ENCODE peak calls at places on chromosomes 1 and 21, in nine cellular contexts. One of them, this sample, is unnamed.
A peak's percentile ranks its signal among the peaks of the same experiment; 100 is the strongest.

GRCh38 chr1:87226341-87226760 is 102.3 kb upstream of the LMO4 start:
- DNase-seq in HS-5: peak; percentile 99
- DNase-seq in AG08396: peak; percentile 88
- DNase-seq in SJSA1: peak; percentile 97
- DNase-seq in GM18507: no peak
- DNase-seq in HuH-7: peak; percentile 10
- DNase-seq in NCI-H2171: no peak
- DNase-seq in heart right ventricle: peak; percentile 47
- DNase-seq in AG09319: peak; percentile 86
- DNase-seq in this sample: peak; percentile 82

GRCh38 chr1:178134061-178134460 is 40.2 kb downstream of the RASAL2 start:
- DNase-seq in HS-5: peak; percentile 35
- DNase-seq in AG08396: peak; percentile 25
- DNase-seq in SJSA1: no peak
- DNase-seq in GM18507: no peak
- DNase-seq in HuH-7: no peak
- DNase-seq in NCI-H2171: no peak
- DNase-seq in heart right ventricle: peak; percentile 69
- DNase-seq in AG09319: no peak
- DNase-seq in this sample: no peak

GRCh38 chr1:51642739-51643142 is 25.8 kb downstream of the OSBPL9 start:
- DNase-seq in HS-5: peak; percentile 66
- DNase-seq in AG08396: peak; percentile 36
- DNase-seq in SJSA1: peak; percentile 77
- DNase-seq in GM18507: no peak
- DNase-seq in HuH-7: no peak
- DNase-seq in NCI-H2171: no peak
- DNase-seq in heart right ventricle: peak; percentile 28
- DNase-seq in AG09319: peak; percentile 83
- DNase-seq in this sample: no peak

GRCh38 chr1:208933984-208934525 is 649.5 kb upstream of the CAMK1G start:
- DNase-seq in HS-5: no peak
- DNase-seq in AG08396: no peak
- DNase-seq in SJSA1: no peak
- DNase-seq in GM18507: no peak
- DNase-seq in HuH-7: no peak
- DNase-seq in NCI-H2171: no peak
- DNase-seq in heart right ventricle: no peak
- DNase-seq in AG09319: no peak
- DNase-seq in this sample: no peak

GRCh38 chr1:155932487-155932886 is 1.7 kb downstream of the KHDC4 start:
- DNase-seq in HS-5: no peak
- DNase-seq in AG08396: no peak
- DNase-seq in SJSA1: no peak
- DNase-seq in GM18507: no peak
- DNase-seq in HuH-7: no peak
- DNase-seq in NCI-H2171: no peak
- DNase-seq in heart right ventricle: no peak
- DNase-seq in AG09319: no peak
- DNase-seq in this sample: peak; percentile 4

GRCh38 chr1:36342426-36343185 is 19.2 kb upstream of the EVA1B start:
- DNase-seq in HS-5: peak; percentile 69
- DNase-seq in AG08396: peak; percentile 78
- DNase-seq in SJSA1: peak; percentile 83
- DNase-seq in GM18507: no peak
- DNase-seq in HuH-7: peak; percentile 53
- DNase-seq in NCI-H2171: peak; percentile 26
- DNase-seq in heart right ventricle: peak; percentile 39
- DNase-seq in AG09319: no peak
- DNase-seq in this sample: no peak

GRCh38 chr1:168259567-168259966 is 21.1 kb upstream of the TBX19 start:
- DNase-seq in HS-5: no peak
- DNase-seq in AG08396: no peak
- DNase-seq in SJSA1: no peak
- DNase-seq in GM18507: no peak
- DNase-seq in HuH-7: no peak
- DNase-seq in NCI-H2171: no peak
- DNase-seq in heart right ventricle: no peak
- DNase-seq in AG09319: no peak
- DNase-seq in this sample: no peak

GRCh38 chr1:58823481-58824010 is 39.7 kb upstream of the JUN start:
- DNase-seq in HS-5: peak; percentile 90
- DNase-seq in AG08396: peak; percentile 63
- DNase-seq in SJSA1: peak; percentile 57
- DNase-seq in GM18507: no peak
- DNase-seq in HuH-7: no peak
- DNase-seq in NCI-H2171: no peak
- DNase-seq in heart right ventricle: no peak
- DNase-seq in AG09319: no peak
- DNase-seq in this sample: no peak

GRCh38 chr1:43861985-43862735 is 71.4 kb upstream of the ARTN start:
- DNase-seq in HS-5: no peak
- DNase-seq in AG08396: no peak
- DNase-seq in SJSA1: no peak
- DNase-seq in GM18507: no peak
- DNase-seq in HuH-7: no peak
- DNase-seq in NCI-H2171: no peak
- DNase-seq in heart right ventricle: no peak
- DNase-seq in AG09319: no peak
- DNase-seq in this sample: no peak

GRCh38 chr1:41245659-41246058 is 3.6 kb upstream of the SCMH1 start:
- DNase-seq in HS-5: no peak
- DNase-seq in AG08396: no peak
- DNase-seq in SJSA1: peak; percentile 11
- DNase-seq in GM18507: no peak
- DNase-seq in HuH-7: no peak
- DNase-seq in NCI-H2171: no peak
- DNase-seq in heart right ventricle: no peak
- DNase-seq in AG09319: no peak
- DNase-seq in this sample: no peak

GRCh38 chr1:55321947-55322346 is 106.8 kb upstream of the USP24 start:
- DNase-seq in HS-5: no peak
- DNase-seq in AG08396: peak; percentile 34
- DNase-seq in SJSA1: peak; percentile 75
- DNase-seq in GM18507: no peak
- DNase-seq in HuH-7: no peak
- DNase-seq in NCI-H2171: peak; percentile 13
- DNase-seq in heart right ventricle: no peak
- DNase-seq in AG09319: peak; percentile 48
- DNase-seq in this sample: no peak

GRCh38 chr1:96365596-96365995 is 356.0 kb upstream of the PTBP2 start:
- DNase-seq in HS-5: no peak
- DNase-seq in AG08396: no peak
- DNase-seq in SJSA1: no peak
- DNase-seq in GM18507: no peak
- DNase-seq in HuH-7: no peak
- DNase-seq in NCI-H2171: no peak
- DNase-seq in heart right ventricle: no peak
- DNase-seq in AG09319: no peak
- DNase-seq in this sample: no peak

GRCh38 chr1:30700528-30701265 is 22.7 kb downstream of the MATN1 start:
- DNase-seq in HS-5: peak; percentile 66
- DNase-seq in AG08396: peak; percentile 79
- DNase-seq in SJSA1: peak; percentile 42
- DNase-seq in GM18507: no peak
- DNase-seq in HuH-7: no peak
- DNase-seq in NCI-H2171: no peak
- DNase-seq in heart right ventricle: no peak
- DNase-seq in AG09319: no peak
- DNase-seq in this sample: no peak

GRCh38 chr1:43329995-43330751 is 7.4 kb upstream of the MPL start:
- DNase-seq in HS-5: peak; percentile 58
- DNase-seq in AG08396: peak; percentile 66
- DNase-seq in SJSA1: peak; percentile 32
- DNase-seq in GM18507: peak; percentile 25
- DNase-seq in HuH-7: no peak
- DNase-seq in NCI-H2171: no peak
- DNase-seq in heart right ventricle: peak; percentile 83
- DNase-seq in AG09319: peak; percentile 41
- DNase-seq in this sample: no peak

GRCh38 chr1:14997646-14998276 is 155.8 kb upstream of the TMEM51 start:
- DNase-seq in HS-5: no peak
- DNase-seq in AG08396: no peak
- DNase-seq in SJSA1: peak; percentile 47
- DNase-seq in GM18507: no peak
- DNase-seq in HuH-7: no peak
- DNase-seq in NCI-H2171: no peak
- DNase-seq in heart right ventricle: no peak
- DNase-seq in AG09319: no peak
- DNase-seq in this sample: no peak

GRCh38 chr1:201958348-201958747 is 3.0 kb downstream of the TIMM17A start:
- DNase-seq in HS-5: no peak
- DNase-seq in AG08396: no peak
- DNase-seq in SJSA1: no peak
- DNase-seq in GM18507: no peak
- DNase-seq in HuH-7: no peak
- DNase-seq in NCI-H2171: no peak
- DNase-seq in heart right ventricle: no peak
- DNase-seq in AG09319: no peak
- DNase-seq in this sample: no peak

GRCh38 chr1:204074274-204075115 is 1.6 kb downstream of the SOX13 start:
- DNase-seq in HS-5: no peak
- DNase-seq in AG08396: peak; percentile 71
- DNase-seq in SJSA1: peak; percentile 68
- DNase-seq in GM18507: no peak
- DNase-seq in HuH-7: peak; percentile 67
- DNase-seq in NCI-H2171: peak; percentile 41
- DNase-seq in heart right ventricle: peak; percentile 83
- DNase-seq in AG09319: no peak
- DNase-seq in this sample: peak; percentile 76

GRCh38 chr1:219990782-219991510 is 55.4 kb downstream of the EPRS1 start:
- DNase-seq in HS-5: no peak
- DNase-seq in AG08396: peak; percentile 12
- DNase-seq in SJSA1: peak; percentile 34
- DNase-seq in GM18507: no peak
- DNase-seq in HuH-7: peak; percentile 18
- DNase-seq in NCI-H2171: peak; percentile 56
- DNase-seq in heart right ventricle: no peak
- DNase-seq in AG09319: no peak
- DNase-seq in this sample: no peak

GRCh38 chr1:81305997-81306452 is 494.7 kb upstream of the ADGRL2 start:
- DNase-seq in HS-5: no peak
- DNase-seq in AG08396: peak; percentile 29
- DNase-seq in SJSA1: peak; percentile 47
- DNase-seq in GM18507: no peak
- DNase-seq in HuH-7: peak; percentile 33
- DNase-seq in NCI-H2171: no peak
- DNase-seq in heart right ventricle: peak; percentile 24
- DNase-seq in AG09319: peak; percentile 34
- DNase-seq in this sample: no peak

GRCh38 chr1:172180886-172181285 is 239.6 kb upstream of the C1orf105 start:
- DNase-seq in HS-5: no peak
- DNase-seq in AG08396: peak; percentile 27
- DNase-seq in SJSA1: peak; percentile 67
- DNase-seq in GM18507: no peak
- DNase-seq in HuH-7: no peak
- DNase-seq in NCI-H2171: no peak
- DNase-seq in heart right ventricle: peak; percentile 55
- DNase-seq in AG09319: no peak
- DNase-seq in this sample: peak; percentile 49

GRCh38 chr1:230458509-230458908 is 32.4 kb upstream of the PGBD5 start:
- DNase-seq in HS-5: no peak
- DNase-seq in AG08396: no peak
- DNase-seq in SJSA1: no peak
- DNase-seq in GM18507: no peak
- DNase-seq in HuH-7: no peak
- DNase-seq in NCI-H2171: no peak
- DNase-seq in heart right ventricle: no peak
- DNase-seq in AG09319: no peak
- DNase-seq in this sample: no peak

GRCh38 chr1:11227106-11228077 is 35.0 kb downstream of the MTOR start:
- DNase-seq in HS-5: no peak
- DNase-seq in AG08396: no peak
- DNase-seq in SJSA1: no peak
- DNase-seq in GM18507: peak; percentile 20
- DNase-seq in HuH-7: no peak
- DNase-seq in NCI-H2171: no peak
- DNase-seq in heart right ventricle: no peak
- DNase-seq in AG09319: no peak
- DNase-seq in this sample: no peak

GRCh38 chr1:15525043-15525958 is 1.3 kb upstream of the CASP9 start:
- DNase-seq in HS-5: peak; percentile 91
- DNase-seq in AG08396: no peak
- DNase-seq in SJSA1: peak; percentile 51
- DNase-seq in GM18507: no peak
- DNase-seq in HuH-7: peak; percentile 92
- DNase-seq in NCI-H2171: no peak
- DNase-seq in heart right ventricle: no peak
- DNase-seq in AG09319: no peak
- DNase-seq in this sample: no peak

GRCh38 chr21:38669186-38669585 is 136.5 kb upstream of the ETS2 start:
- DNase-seq in HS-5: no peak
- DNase-seq in AG08396: no peak
- DNase-seq in SJSA1: no peak
- DNase-seq in GM18507: no peak
- DNase-seq in HuH-7: peak; percentile 42
- DNase-seq in NCI-H2171: no peak
- DNase-seq in heart right ventricle: no peak
- DNase-seq in AG09319: no peak
- DNase-seq in this sample: no peak

GRCh38 chr1:35461966-35462651 is 95.1 kb downstream of the KIAA0319L start:
- DNase-seq in HS-5: no peak
- DNase-seq in AG08396: no peak
- DNase-seq in SJSA1: no peak
- DNase-seq in GM18507: no peak
- DNase-seq in HuH-7: no peak
- DNase-seq in NCI-H2171: no peak
- DNase-seq in heart right ventricle: no peak
- DNase-seq in AG09319: no peak
- DNase-seq in this sample: no peak

GRCh38 chr1:52602328-52603300 is at the start of gene GPX7:
- DNase-seq in HS-5: no peak
- DNase-seq in AG08396: peak; percentile 81
- DNase-seq in SJSA1: peak; percentile 34
- DNase-seq in GM18507: peak; percentile 18
- DNase-seq in HuH-7: peak; percentile 53
- DNase-seq in NCI-H2171: peak; percentile 48
- DNase-seq in heart right ventricle: peak; percentile 39
- DNase-seq in AG09319: no peak
- DNase-seq in this sample: peak; percentile 50

GRCh38 chr1:241972703-241973375 is 15.3 kb downstream of the BECN2 start:
- DNase-seq in HS-5: no peak
- DNase-seq in AG08396: no peak
- DNase-seq in SJSA1: no peak
- DNase-seq in GM18507: no peak
- DNase-seq in HuH-7: no peak
- DNase-seq in NCI-H2171: no peak
- DNase-seq in heart right ventricle: no peak
- DNase-seq in AG09319: no peak
- DNase-seq in this sample: no peak